ENCODE peak calls at places on chromosomes 6 and 20, in ten cellular contexts. One of them, this sample, is unnamed.
A peak's percentile ranks its signal among the peaks of the same experiment; 100 is the strongest.

GRCh38 chr20:42041000-42041565 is 422.9 kb upstream of the CHD6 start:
- DNase-seq in RKO: peak; percentile 37
- DNase-seq in EH: no peak
- DNase-seq in M059J: no peak
- DNase-seq in nephron progenitor cell: peak; percentile 4
- DNase-seq in AG09309: no peak
- DNase-seq in NCI-H226: no peak
- DNase-seq in EL: no peak
- DNase-seq in activated T-cell treated with anti-CD3 and anti-CD28 coated beads for 4 hours: no peak
- DNase-seq in effector CD4-positive, alpha-beta T cell: no peak
- DNase-seq in this sample: peak; percentile 2

GRCh38 chr20:41664584-41664983 is 46.4 kb upstream of the CHD6 start:
- DNase-seq in M059J: peak; percentile 22
- DNase-seq in RKO: no peak
- DNase-seq in AG09309: no peak
- DNase-seq in EL: no peak
- DNase-seq in activated T-cell treated with anti-CD3 and anti-CD28 coated beads for 4 hours: no peak
- DNase-seq in effector CD4-positive, alpha-beta T cell: no peak
- DNase-seq in nephron progenitor cell: no peak
- DNase-seq in NCI-H226: no peak
- DNase-seq in EH: peak; percentile 22
- DNase-seq in this sample: no peak

GRCh38 chr20:30484009-30484748 is 773.3 kb upstream of the DEFB115 start:
- DNase-seq in AG09309: no peak
- DNase-seq in RKO: no peak
- DNase-seq in activated T-cell treated with anti-CD3 and anti-CD28 coated beads for 4 hours: no peak
- DNase-seq in nephron progenitor cell: no peak
- DNase-seq in NCI-H226: no peak
- DNase-seq in EH: no peak
- DNase-seq in EL: no peak
- DNase-seq in effector CD4-positive, alpha-beta T cell: no peak
- DNase-seq in M059J: no peak
- DNase-seq in this sample: no peak

GRCh38 chr6:35096129-35096852 is 44.8 kb downstream of the TCP11 start:
- DNase-seq in RKO: peak; percentile 12
- DNase-seq in activated T-cell treated with anti-CD3 and anti-CD28 coated beads for 4 hours: no peak
- DNase-seq in NCI-H226: peak; percentile 56
- DNase-seq in EH: peak; percentile 97
- DNase-seq in EL: peak; percentile 93
- DNase-seq in nephron progenitor cell: no peak
- DNase-seq in M059J: peak; percentile 95
- DNase-seq in effector CD4-positive, alpha-beta T cell: no peak
- DNase-seq in AG09309: peak; percentile 58
- DNase-seq in this sample: peak; percentile 83

GRCh38 chr6:106114492-106114891 is 28.4 kb downstream of the PRDM1 start:
- DNase-seq in NCI-H226: no peak
- DNase-seq in EL: no peak
- DNase-seq in AG09309: no peak
- DNase-seq in RKO: no peak
- DNase-seq in activated T-cell treated with anti-CD3 and anti-CD28 coated beads for 4 hours: no peak
- DNase-seq in EH: no peak
- DNase-seq in nephron progenitor cell: no peak
- DNase-seq in M059J: no peak
- DNase-seq in effector CD4-positive, alpha-beta T cell: no peak
- DNase-seq in this sample: no peak

GRCh38 chr6:28867078-28867414 is 56.7 kb downstream of the TRIM27 start:
- DNase-seq in nephron progenitor cell: no peak
- DNase-seq in effector CD4-positive, alpha-beta T cell: no peak
- DNase-seq in NCI-H226: no peak
- DNase-seq in RKO: no peak
- DNase-seq in activated T-cell treated with anti-CD3 and anti-CD28 coated beads for 4 hours: no peak
- DNase-seq in EL: no peak
- DNase-seq in EH: peak; percentile 15
- DNase-seq in M059J: no peak
- DNase-seq in AG09309: no peak
- DNase-seq in this sample: no peak

GRCh38 chr20:47150403-47151152 is 205.9 kb downstream of the ZMYND8 start:
- DNase-seq in EL: peak; percentile 75
- DNase-seq in RKO: peak; percentile 75
- DNase-seq in nephron progenitor cell: peak; percentile 73
- DNase-seq in AG09309: no peak
- DNase-seq in M059J: peak; percentile 80
- DNase-seq in EH: peak; percentile 85
- DNase-seq in NCI-H226: peak; percentile 65
- DNase-seq in effector CD4-positive, alpha-beta T cell: no peak
- DNase-seq in activated T-cell treated with anti-CD3 and anti-CD28 coated beads for 4 hours: no peak
- DNase-seq in this sample: peak; percentile 85

GRCh38 chr20:50596694-50597021 is 86.5 kb downstream of the PTPN1 start:
- DNase-seq in RKO: no peak
- DNase-seq in M059J: no peak
- DNase-seq in AG09309: no peak
- DNase-seq in EL: no peak
- DNase-seq in activated T-cell treated with anti-CD3 and anti-CD28 coated beads for 4 hours: no peak
- DNase-seq in NCI-H226: no peak
- DNase-seq in EH: no peak
- DNase-seq in nephron progenitor cell: no peak
- DNase-seq in effector CD4-positive, alpha-beta T cell: no peak
- DNase-seq in this sample: no peak

GRCh38 chr20:58471161-58471834 is 43.9 kb downstream of the APCDD1L start:
- DNase-seq in AG09309: no peak
- DNase-seq in NCI-H226: no peak
- DNase-seq in activated T-cell treated with anti-CD3 and anti-CD28 coated beads for 4 hours: no peak
- DNase-seq in effector CD4-positive, alpha-beta T cell: no peak
- DNase-seq in nephron progenitor cell: no peak
- DNase-seq in M059J: no peak
- DNase-seq in RKO: no peak
- DNase-seq in EL: no peak
- DNase-seq in EH: no peak
- DNase-seq in this sample: no peak

GRCh38 chr6:56659721-56660373 is 17.2 kb upstream of the DST start:
- DNase-seq in EL: no peak
- DNase-seq in AG09309: no peak
- DNase-seq in RKO: no peak
- DNase-seq in activated T-cell treated with anti-CD3 and anti-CD28 coated beads for 4 hours: no peak
- DNase-seq in nephron progenitor cell: no peak
- DNase-seq in EH: no peak
- DNase-seq in effector CD4-positive, alpha-beta T cell: no peak
- DNase-seq in NCI-H226: no peak
- DNase-seq in M059J: no peak
- DNase-seq in this sample: no peak

GRCh38 chr6:113989675-113990074 is 18.7 kb upstream of the HDAC2 start:
- DNase-seq in activated T-cell treated with anti-CD3 and anti-CD28 coated beads for 4 hours: no peak
- DNase-seq in M059J: no peak
- DNase-seq in RKO: no peak
- DNase-seq in effector CD4-positive, alpha-beta T cell: no peak
- DNase-seq in EL: no peak
- DNase-seq in AG09309: no peak
- DNase-seq in NCI-H226: no peak
- DNase-seq in nephron progenitor cell: no peak
- DNase-seq in EH: peak; percentile 29
- DNase-seq in this sample: no peak

GRCh38 chr6:30820196-30820595 is 64.1 kb upstream of the DDR1 start:
- DNase-seq in EH: peak; percentile 90
- DNase-seq in nephron progenitor cell: no peak
- DNase-seq in NCI-H226: peak; percentile 66
- DNase-seq in activated T-cell treated with anti-CD3 and anti-CD28 coated beads for 4 hours: no peak
- DNase-seq in EL: peak; percentile 81
- DNase-seq in effector CD4-positive, alpha-beta T cell: no peak
- DNase-seq in M059J: peak; percentile 96
- DNase-seq in RKO: peak; percentile 44
- DNase-seq in AG09309: peak; percentile 75
- DNase-seq in this sample: peak; percentile 74

GRCh38 chr6:118933855-118934460 is 1.0 kb downstream of the MCM9 start:
- DNase-seq in RKO: no peak
- DNase-seq in AG09309: no peak
- DNase-seq in EH: no peak
- DNase-seq in M059J: no peak
- DNase-seq in nephron progenitor cell: no peak
- DNase-seq in NCI-H226: no peak
- DNase-seq in activated T-cell treated with anti-CD3 and anti-CD28 coated beads for 4 hours: no peak
- DNase-seq in EL: no peak
- DNase-seq in effector CD4-positive, alpha-beta T cell: no peak
- DNase-seq in this sample: no peak

GRCh38 chr6:39137235-39137634 is 22.2 kb upstream of the SAYSD1 start:
- DNase-seq in nephron progenitor cell: peak; percentile 82
- DNase-seq in NCI-H226: peak; percentile 18
- DNase-seq in EL: peak; percentile 38
- DNase-seq in EH: peak; percentile 57
- DNase-seq in RKO: peak; percentile 60
- DNase-seq in activated T-cell treated with anti-CD3 and anti-CD28 coated beads for 4 hours: no peak
- DNase-seq in AG09309: no peak
- DNase-seq in effector CD4-positive, alpha-beta T cell: peak; percentile 14
- DNase-seq in M059J: peak; percentile 42
- DNase-seq in this sample: peak; percentile 69

GRCh38 chr6:45486739-45487138 is 109.0 kb upstream of the SUPT3H start:
- DNase-seq in NCI-H226: no peak
- DNase-seq in nephron progenitor cell: no peak
- DNase-seq in effector CD4-positive, alpha-beta T cell: no peak
- DNase-seq in M059J: no peak
- DNase-seq in EL: no peak
- DNase-seq in EH: no peak
- DNase-seq in AG09309: no peak
- DNase-seq in RKO: no peak
- DNase-seq in activated T-cell treated with anti-CD3 and anti-CD28 coated beads for 4 hours: no peak
- DNase-seq in this sample: no peak

GRCh38 chr20:1803216-1804128 is 91.7 kb upstream of the SIRPA start:
- DNase-seq in nephron progenitor cell: peak; percentile 71
- DNase-seq in NCI-H226: no peak
- DNase-seq in EL: peak; percentile 58
- DNase-seq in activated T-cell treated with anti-CD3 and anti-CD28 coated beads for 4 hours: no peak
- DNase-seq in M059J: peak; percentile 62
- DNase-seq in EH: peak; percentile 64
- DNase-seq in effector CD4-positive, alpha-beta T cell: no peak
- DNase-seq in AG09309: no peak
- DNase-seq in RKO: no peak
- DNase-seq in this sample: peak; percentile 79

GRCh38 chr6:16205377-16206144 is 32.8 kb upstream of the GMPR start:
- DNase-seq in effector CD4-positive, alpha-beta T cell: no peak
- DNase-seq in RKO: no peak
- DNase-seq in AG09309: peak; percentile 92
- DNase-seq in activated T-cell treated with anti-CD3 and anti-CD28 coated beads for 4 hours: no peak
- DNase-seq in EH: peak; percentile 95
- DNase-seq in nephron progenitor cell: peak; percentile 59
- DNase-seq in NCI-H226: no peak
- DNase-seq in EL: peak; percentile 92
- DNase-seq in M059J: peak; percentile 93
- DNase-seq in this sample: peak; percentile 69

GRCh38 chr6:134724653-134725340 is 225.1 kb downstream of the ALDH8A1 start:
- DNase-seq in NCI-H226: no peak
- DNase-seq in activated T-cell treated with anti-CD3 and anti-CD28 coated beads for 4 hours: no peak
- DNase-seq in M059J: peak; percentile 95
- DNase-seq in effector CD4-positive, alpha-beta T cell: no peak
- DNase-seq in nephron progenitor cell: no peak
- DNase-seq in EH: peak; percentile 82
- DNase-seq in RKO: no peak
- DNase-seq in EL: peak; percentile 51
- DNase-seq in AG09309: no peak
- DNase-seq in this sample: peak; percentile 44

GRCh38 chr6:165968409-165968807 is 199.2 kb downstream of the TBXT start:
- DNase-seq in M059J: no peak
- DNase-seq in EL: no peak
- DNase-seq in effector CD4-positive, alpha-beta T cell: no peak
- DNase-seq in activated T-cell treated with anti-CD3 and anti-CD28 coated beads for 4 hours: no peak
- DNase-seq in AG09309: no peak
- DNase-seq in nephron progenitor cell: no peak
- DNase-seq in EH: no peak
- DNase-seq in RKO: no peak
- DNase-seq in NCI-H226: no peak
- DNase-seq in this sample: no peak

GRCh38 chr20:17806739-17807441 is 107.1 kb downstream of the BANF2 start:
- DNase-seq in NCI-H226: peak; percentile 94
- DNase-seq in effector CD4-positive, alpha-beta T cell: no peak
- DNase-seq in nephron progenitor cell: no peak
- DNase-seq in EL: peak; percentile 54
- DNase-seq in AG09309: peak; percentile 57
- DNase-seq in M059J: no peak
- DNase-seq in activated T-cell treated with anti-CD3 and anti-CD28 coated beads for 4 hours: no peak
- DNase-seq in EH: peak; percentile 78
- DNase-seq in RKO: no peak
- DNase-seq in this sample: peak; percentile 71